ENCODE peak calls at places on chromosome 14, in six cellular contexts. One of them, this sample, is unnamed.

GRCh38 chr14:92397140-92397815 is 74.3 kb downstream of the SLC24A4 start:
- DNase-seq in effector CD8-positive, alpha-beta T cell: no peak
- DNase-seq in H9: no peak
- DNase-seq in fibroblast of mammary gland: peak; percentile 90
- DNase-seq in choroid plexus epithelial cell: no peak
- DNase-seq in DMS153: no peak
- DNase-seq in this sample: no peak

GRCh38 chr14:72154645-72155378 is 222.6 kb downstream of the RGS6 start:
- DNase-seq in choroid plexus epithelial cell: no peak
- DNase-seq in H9: no peak
- DNase-seq in effector CD8-positive, alpha-beta T cell: no peak
- DNase-seq in DMS153: no peak
- DNase-seq in fibroblast of mammary gland: no peak
- DNase-seq in this sample: no peak

GRCh38 chr14:50904719-50905118 is 32.9 kb downstream of the ABHD12B start:
- DNase-seq in H9: no peak
- DNase-seq in DMS153: no peak
- DNase-seq in choroid plexus epithelial cell: no peak
- DNase-seq in effector CD8-positive, alpha-beta T cell: no peak
- DNase-seq in fibroblast of mammary gland: no peak
- DNase-seq in this sample: no peak

GRCh38 chr14:70906785-70907171 is 481 bp upstream of the PCNX1 start:
- DNase-seq in effector CD8-positive, alpha-beta T cell: no peak
- DNase-seq in H9: no peak
- DNase-seq in fibroblast of mammary gland: no peak
- DNase-seq in DMS153: no peak
- DNase-seq in choroid plexus epithelial cell: no peak
- DNase-seq in this sample: peak; percentile 22

GRCh38 chr14:81766597-81766996 is 232.9 kb upstream of the SEL1L start:
- DNase-seq in fibroblast of mammary gland: no peak
- DNase-seq in effector CD8-positive, alpha-beta T cell: no peak
- DNase-seq in H9: no peak
- DNase-seq in choroid plexus epithelial cell: no peak
- DNase-seq in DMS153: no peak
- DNase-seq in this sample: peak; percentile 5

GRCh38 chr14:68651075-68651474 is 141.8 kb downstream of the ZFP36L1 start:
- DNase-seq in H9: no peak
- DNase-seq in effector CD8-positive, alpha-beta T cell: no peak
- DNase-seq in fibroblast of mammary gland: no peak
- DNase-seq in choroid plexus epithelial cell: no peak
- DNase-seq in DMS153: no peak
- DNase-seq in this sample: no peak

GRCh38 chr14:105879867-105880561 is 353.6 kb downstream of the TMEM121 start:
- DNase-seq in H9: no peak
- DNase-seq in effector CD8-positive, alpha-beta T cell: no peak
- DNase-seq in DMS153: no peak
- DNase-seq in fibroblast of mammary gland: no peak
- DNase-seq in choroid plexus epithelial cell: no peak
- DNase-seq in this sample: no peak

GRCh38 chr14:32256606-32257005 is 53.5 kb upstream of the RNU6-8 start:
- DNase-seq in fibroblast of mammary gland: peak; percentile 20
- DNase-seq in effector CD8-positive, alpha-beta T cell: no peak
- DNase-seq in H9: no peak
- DNase-seq in DMS153: no peak
- DNase-seq in choroid plexus epithelial cell: peak; percentile 40
- DNase-seq in this sample: no peak

GRCh38 chr14:38762436-38762835 is 340.6 kb downstream of the SEC23A start:
- DNase-seq in choroid plexus epithelial cell: no peak
- DNase-seq in DMS153: no peak
- DNase-seq in effector CD8-positive, alpha-beta T cell: no peak
- DNase-seq in fibroblast of mammary gland: no peak
- DNase-seq in H9: no peak
- DNase-seq in this sample: no peak

GRCh38 chr14:69694730-69695663 is 71.9 kb upstream of the SRSF5 start:
- DNase-seq in effector CD8-positive, alpha-beta T cell: no peak
- DNase-seq in fibroblast of mammary gland: no peak
- DNase-seq in choroid plexus epithelial cell: no peak
- DNase-seq in H9: no peak
- DNase-seq in DMS153: no peak
- DNase-seq in this sample: no peak

GRCh38 chr14:99603471-99603933 is 505 bp downstream of the CCDC85C start:
- DNase-seq in H9: peak; percentile 56
- DNase-seq in effector CD8-positive, alpha-beta T cell: peak; percentile 24
- DNase-seq in DMS153: no peak
- DNase-seq in choroid plexus epithelial cell: peak; percentile 43
- DNase-seq in fibroblast of mammary gland: peak; percentile 17
- DNase-seq in this sample: no peak

GRCh38 chr14:88040141-88040540 is 35.2 kb downstream of the GPR65 start:
- DNase-seq in DMS153: no peak
- DNase-seq in H9: no peak
- DNase-seq in effector CD8-positive, alpha-beta T cell: no peak
- DNase-seq in choroid plexus epithelial cell: no peak
- DNase-seq in fibroblast of mammary gland: no peak
- DNase-seq in this sample: no peak

GRCh38 chr14:54192610-54193009 is 204.2 kb upstream of the CDKN3 start:
- DNase-seq in H9: no peak
- DNase-seq in fibroblast of mammary gland: no peak
- DNase-seq in choroid plexus epithelial cell: no peak
- DNase-seq in effector CD8-positive, alpha-beta T cell: no peak
- DNase-seq in DMS153: no peak
- DNase-seq in this sample: no peak

GRCh38 chr14:75123991-75124390 is 2.9 kb downstream of the NEK9 start:
- DNase-seq in effector CD8-positive, alpha-beta T cell: no peak
- DNase-seq in fibroblast of mammary gland: peak; percentile 86
- DNase-seq in choroid plexus epithelial cell: peak; percentile 92
- DNase-seq in H9: no peak
- DNase-seq in DMS153: no peak
- DNase-seq in this sample: no peak

GRCh38 chr14:51852541-51852940 is 7.9 kb upstream of the GNG2 start:
- DNase-seq in choroid plexus epithelial cell: peak; percentile 59
- DNase-seq in fibroblast of mammary gland: peak; percentile 28
- DNase-seq in H9: no peak
- DNase-seq in DMS153: no peak
- DNase-seq in effector CD8-positive, alpha-beta T cell: no peak
- DNase-seq in this sample: no peak

GRCh38 chr14:90295870-90296516 is 35.7 kb downstream of the NRDE2 start:
- DNase-seq in fibroblast of mammary gland: no peak
- DNase-seq in DMS153: no peak
- DNase-seq in choroid plexus epithelial cell: peak; percentile 71
- DNase-seq in H9: no peak
- DNase-seq in effector CD8-positive, alpha-beta T cell: no peak
- DNase-seq in this sample: peak; percentile 47

GRCh38 chr14:95533391-95533821 is 1.4 kb upstream of the GLRX5 start:
- DNase-seq in effector CD8-positive, alpha-beta T cell: no peak
- DNase-seq in DMS153: no peak
- DNase-seq in fibroblast of mammary gland: peak; percentile 61
- DNase-seq in choroid plexus epithelial cell: peak; percentile 67
- DNase-seq in H9: no peak
- DNase-seq in this sample: no peak

GRCh38 chr14:68621400-68622365 is 171.2 kb downstream of the ZFP36L1 start:
- DNase-seq in fibroblast of mammary gland: peak; percentile 80
- DNase-seq in H9: no peak
- DNase-seq in choroid plexus epithelial cell: peak; percentile 61
- DNase-seq in effector CD8-positive, alpha-beta T cell: no peak
- DNase-seq in DMS153: no peak
- DNase-seq in this sample: no peak

GRCh38 chr14:101399737-101400517 is 161.4 kb upstream of the DIO3 start:
- DNase-seq in DMS153: no peak
- DNase-seq in fibroblast of mammary gland: no peak
- DNase-seq in choroid plexus epithelial cell: no peak
- DNase-seq in effector CD8-positive, alpha-beta T cell: no peak
- DNase-seq in H9: no peak
- DNase-seq in this sample: no peak

GRCh38 chr14:75519826-75520692 is 2.2 kb upstream of the BATF start:
- DNase-seq in choroid plexus epithelial cell: peak; percentile 45
- DNase-seq in fibroblast of mammary gland: peak; percentile 67
- DNase-seq in DMS153: no peak
- DNase-seq in effector CD8-positive, alpha-beta T cell: no peak
- DNase-seq in H9: no peak
- DNase-seq in this sample: no peak

GRCh38 chr14:102280376-102280962 is 24.5 kb downstream of the MOK start:
- DNase-seq in DMS153: no peak
- DNase-seq in H9: no peak
- DNase-seq in choroid plexus epithelial cell: peak; percentile 98
- DNase-seq in fibroblast of mammary gland: peak; percentile 99
- DNase-seq in effector CD8-positive, alpha-beta T cell: no peak
- DNase-seq in this sample: no peak

GRCh38 chr14:29140059-29140458 is 373.5 kb downstream of the FOXG1 start:
- DNase-seq in choroid plexus epithelial cell: no peak
- DNase-seq in H9: no peak
- DNase-seq in effector CD8-positive, alpha-beta T cell: no peak
- DNase-seq in fibroblast of mammary gland: no peak
- DNase-seq in DMS153: no peak
- DNase-seq in this sample: no peak

GRCh38 chr14:97233319-97233980 is 436.3 kb downstream of the VRK1 start:
- DNase-seq in fibroblast of mammary gland: no peak
- DNase-seq in H9: no peak
- DNase-seq in DMS153: no peak
- DNase-seq in effector CD8-positive, alpha-beta T cell: no peak
- DNase-seq in choroid plexus epithelial cell: no peak
- DNase-seq in this sample: no peak

GRCh38 chr14:75299064-75299463 is 20.4 kb downstream of the FOS start:
- DNase-seq in fibroblast of mammary gland: peak; percentile 80
- DNase-seq in choroid plexus epithelial cell: peak; percentile 75
- DNase-seq in DMS153: no peak
- DNase-seq in effector CD8-positive, alpha-beta T cell: no peak
- DNase-seq in H9: no peak
- DNase-seq in this sample: no peak

GRCh38 chr14:24329736-24330135 is 5.1 kb downstream of the ADCY4 start:
- DNase-seq in choroid plexus epithelial cell: no peak
- DNase-seq in DMS153: no peak
- DNase-seq in effector CD8-positive, alpha-beta T cell: no peak
- DNase-seq in H9: no peak
- DNase-seq in fibroblast of mammary gland: no peak
- DNase-seq in this sample: no peak

GRCh38 chr14:103611215-103611614 is 17.8 kb upstream of the KLC1 start:
- DNase-seq in DMS153: no peak
- DNase-seq in choroid plexus epithelial cell: no peak
- DNase-seq in effector CD8-positive, alpha-beta T cell: no peak
- DNase-seq in fibroblast of mammary gland: no peak
- DNase-seq in H9: no peak
- DNase-seq in this sample: no peak

GRCh38 chr14:105836160-105836559 is 309.8 kb downstream of the TMEM121 start:
- DNase-seq in fibroblast of mammary gland: no peak
- DNase-seq in H9: peak; percentile 9
- DNase-seq in DMS153: no peak
- DNase-seq in effector CD8-positive, alpha-beta T cell: no peak
- DNase-seq in choroid plexus epithelial cell: no peak
- DNase-seq in this sample: no peak